ENCODE peak calls at places on chromosomes 4 and X, in seven cellular contexts. E is transverse colon, C is tibial nerve, Y is ovary, R is suprapubic skin, Q is H1, P is esophagus muscularis mucosa. A is an unnamed sample.
A peak's percentile ranks its signal among the peaks of the same experiment; 100 is the strongest.

GRCh38 chr4:74548561-74548960 is 103.6 kb downstream of the AREG start:
- DNase-seq in E (no peak), C (no peak), Q (no peak), R (no peak), Y (no peak), P (no peak), A (no peak)

GRCh38 chrX:84219551-84219950 is 31.6 kb upstream of the RPS6KA6 start:
- DNase-seq in P (no peak), E (no peak), Y (no peak), C (no peak), R (no peak), Q (no peak), A (no peak)

GRCh38 chr4:177118596-177118995 is 191.1 kb upstream of the NEIL3 start:
- DNase-seq in Y (no peak), P (no peak), R (no peak), Q (no peak), C (peak; percentile 61), E (no peak), A (peak; percentile 81)

GRCh38 chrX:154369453-154370299 is 4.8 kb downstream of the FLNA start:
- DNase-seq in Q (peak; percentile 65), E (peak; percentile 64), C (peak; percentile 61), P (peak; percentile 93), Y (peak; percentile 85), R (no peak), A (peak; percentile 96)

GRCh38 chr4:85861064-85861767 is 386.3 kb downstream of the ARHGAP24 start:
- DNase-seq in R (no peak), Y (no peak), P (no peak), C (no peak), Q (no peak), E (no peak), A (no peak)

GRCh38 chr4:13244342-13244905 is 239.7 kb downstream of the RAB28 start:
- DNase-seq in Q (no peak), P (no peak), E (no peak), Y (no peak), R (no peak), C (no peak), A (no peak)

GRCh38 chr4:142550955-142551354 is 295.1 kb downstream of the INPP4B start:
- DNase-seq in Q (no peak), C (no peak), Y (no peak), E (peak; percentile 22), R (no peak), P (no peak), A (no peak)

GRCh38 chr4:184734758-184735157 is 862 bp upstream of the CENPU start:
- DNase-seq in Y (no peak), R (no peak), E (no peak), Q (no peak), P (no peak), C (no peak), A (no peak)

GRCh38 chr4:43132010-43132582 is 239.6 kb downstream of the GRXCR1 start:
- DNase-seq in R (no peak), P (no peak), Y (peak; percentile 69), C (no peak), E (peak; percentile 31), Q (peak; percentile 80), A (no peak)

GRCh38 chr4:168386002-168386401 is 67.5 kb upstream of the DDX60 start:
- DNase-seq in E (no peak), R (no peak), P (no peak), Y (no peak), C (no peak), Q (no peak), A (no peak)

GRCh38 chr4:7909966-7910720 is 29.5 kb downstream of the AFAP1 start:
- DNase-seq in R (no peak), C (no peak), E (no peak), Q (no peak), Y (no peak), P (no peak), A (peak; percentile 83)

GRCh38 chr4:17807446-17807845 is 3.1 kb downstream of the DCAF16 start:
- DNase-seq in C (no peak), P (no peak), Q (no peak), E (no peak), R (no peak), Y (no peak), A (no peak)

GRCh38 chrX:636971-637659 is 6.5 kb downstream of the SHOX start:
- DNase-seq in Y (no peak), Q (peak; percentile 47), E (no peak), R (no peak), P (no peak), C (no peak), A (no peak)

GRCh38 chrX:47751670-47752069 is 85.0 kb upstream of the ZNF81 start:
- DNase-seq in R (no peak), P (no peak), E (peak; percentile 60), Q (peak; percentile 56), C (no peak), Y (peak; percentile 27), A (no peak)

GRCh38 chr4:98319021-98319420 is 57.8 kb downstream of the RAP1GDS1 start:
- DNase-seq in C (no peak), E (no peak), Q (no peak), R (no peak), P (no peak), Y (no peak), A (no peak)

GRCh38 chrX:112513154-112513553 is 166.6 kb downstream of the LHFPL1 start:
- DNase-seq in E (no peak), P (no peak), Q (no peak), Y (no peak), R (no peak), C (no peak), A (no peak)

GRCh38 chr4:110159544-110159943 is 38.9 kb downstream of the ELOVL6 start:
- DNase-seq in E (no peak), Y (no peak), C (no peak), P (no peak), R (no peak), Q (no peak), A (no peak)

GRCh38 chr4:110163327-110164070 is 34.9 kb downstream of the ELOVL6 start:
- DNase-seq in Q (no peak), E (no peak), P (no peak), Y (no peak), C (no peak), R (no peak), A (no peak)

GRCh38 chr4:110157580-110157979 is 40.8 kb downstream of the ELOVL6 start:
- DNase-seq in Y (no peak), R (no peak), Q (no peak), E (no peak), C (no peak), P (no peak), A (no peak)

GRCh38 chr4:110164251-110164650 is 34.2 kb downstream of the ELOVL6 start:
- DNase-seq in E (no peak), P (no peak), Q (no peak), R (no peak), Y (no peak), C (no peak), A (no peak)

GRCh38 chr4:110160616-110161015 is 37.8 kb downstream of the ELOVL6 start:
- DNase-seq in R (no peak), E (no peak), P (no peak), Y (no peak), C (no peak), Q (no peak), A (no peak)
- H3K4me1 ChIP-seq in R (peaks cover 10% of the 10 kb centered on the region), E (no peaks in the 10 kb centered on the region), P (no peaks in the 10 kb centered on the region), Y (no peaks in the 10 kb centered on the region), C (no peaks in the 10 kb centered on the region), Q (no peaks in the 10 kb centered on the region), A (no peaks in the 10 kb centered on the region)

DNA sequence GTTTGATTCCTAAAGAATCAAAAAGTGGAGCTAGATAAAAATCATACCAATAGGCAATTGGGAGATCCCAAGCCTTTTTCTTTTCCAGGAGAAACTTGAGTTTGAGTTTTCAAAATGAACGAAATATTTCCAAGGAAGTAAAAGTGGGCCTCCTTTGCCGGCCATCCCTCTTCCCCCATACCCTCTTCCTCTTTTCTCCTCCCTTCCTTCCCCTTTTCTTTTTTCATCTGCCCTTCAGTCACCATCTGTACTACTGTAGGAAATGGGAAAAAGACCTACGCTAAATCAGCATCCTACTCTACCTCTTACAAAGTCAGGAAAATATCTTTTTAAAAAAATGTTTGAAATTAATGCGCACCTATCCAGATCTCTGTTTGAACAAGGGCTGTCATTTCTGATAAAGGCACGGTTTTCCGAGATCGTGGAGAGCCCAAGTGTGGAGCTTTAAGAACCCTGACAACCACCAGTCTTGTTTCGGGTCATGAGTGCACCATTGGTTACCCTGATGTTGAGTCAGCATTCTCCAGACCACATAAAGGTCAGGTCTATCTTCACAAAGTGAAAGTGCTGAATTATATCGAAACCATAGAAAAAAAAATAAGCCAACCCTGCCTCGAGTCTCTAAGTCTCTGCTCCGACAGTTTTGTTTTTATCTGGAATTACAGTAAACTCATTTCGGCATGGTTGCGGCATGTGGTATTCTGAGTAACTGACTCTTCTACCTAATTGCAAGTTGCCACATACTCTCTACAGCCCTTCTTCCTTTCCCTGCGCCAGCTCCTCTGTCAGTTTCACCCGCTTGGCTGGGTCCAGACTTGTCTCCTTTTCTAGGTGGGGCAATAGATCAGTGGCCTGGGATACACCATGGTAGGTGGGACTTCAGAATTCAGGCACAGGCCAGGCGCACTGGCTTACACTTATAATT is 140.2 kb upstream of the KLF3 start:
- DNase-seq in Q (no peak), Y (no peak), R (no peak), C (no peak), P (no peak), E (no peak), A (no peak)
- TF ChIP-seq EP300 in Q (no peak), Y (no peak), R (no peak), C (no peak), P (no peak), E (no peak), A (no peak)

GRCh38 chr4:155037031-155037430 is 171.4 kb upstream of the NPY2R start:
- DNase-seq in C (no peak), R (no peak), E (no peak), P (no peak), Y (no peak), Q (no peak), A (no peak)

GRCh38 chr4:155038459-155038858 is 170.0 kb upstream of the NPY2R start:
- DNase-seq in C (no peak), Y (no peak), E (no peak), Q (no peak), P (no peak), R (no peak), A (no peak)

GRCh38 chr4:155039162-155039561 is 169.3 kb upstream of the NPY2R start:
- DNase-seq in C (no peak), E (no peak), Y (no peak), R (no peak), Q (no peak), P (no peak), A (no peak)

GRCh38 chr4:155032521-155033229 is 175.8 kb upstream of the NPY2R start:
- DNase-seq in R (no peak), Q (no peak), E (no peak), Y (no peak), P (no peak), C (no peak), A (no peak)

GRCh38 chr4:155033604-155034003 is 174.8 kb upstream of the NPY2R start:
- DNase-seq in Q (no peak), Y (no peak), R (no peak), E (no peak), P (no peak), C (no peak), A (no peak)
- H3K27me3 ChIP-seq in Q (no peaks in the 10 kb centered on the region), Y (no peaks in the 10 kb centered on the region), R (no peaks in the 10 kb centered on the region), E (no peaks in the 10 kb centered on the region), P (no peaks in the 10 kb centered on the region), C (no peaks in the 10 kb centered on the region), A (no peaks in the 10 kb centered on the region)

GRCh38 chr4:153887217-153887616 is 98.3 kb upstream of the SFRP2 start:
- DNase-seq in Q (no peak), R (no peak), P (no peak), Y (no peak), C (no peak), E (no peak), A (no peak)
- H3K4me1 ChIP-seq in Q (no peaks in the 10 kb centered on the region), R (peaks cover 11% of the 10 kb centered on the region), P (no peaks in the 10 kb centered on the region), Y (no peaks in the 10 kb centered on the region), C (no peaks in the 10 kb centered on the region), E (no peaks in the 10 kb centered on the region), A (no peaks in the 10 kb centered on the region)

A was measured in sigmoid colon.